ENCODE peak calls at places on chromosomes 3 and 15, in nine cellular contexts. V, F, I, Y, S, T, P, J and C are unnamed samples.

GRCh38 chr3:28268989-28269388 is 27.6 kb downstream of the CMC1 start:
- DNase-seq in V (no peak), F (no peak), I (peak), Y (no peak), S (no peak), T (no peak), P (no peak), J (no peak), C (no peak)

GRCh38 chr15:99943466-99943865 is 210.2 kb upstream of the LYSMD4 start:
- DNase-seq in V (no peak), F (no peak), I (no peak), Y (no peak), S (no peak), T (no peak), P (no peak), J (no peak), C (no peak)

GRCh38 chr3:106588739-106589138 is 719.9 kb upstream of the CBLB start:
- DNase-seq in V (no peak), F (no peak), I (no peak), Y (no peak), S (no peak), T (no peak), P (no peak), J (no peak), C (peak)

GRCh38 chr15:69092159-69092558 is 68.3 kb upstream of the GLCE start:
- DNase-seq in V (peak), F (no peak), I (peak), Y (no peak), S (no peak), T (no peak), P (no peak), J (no peak), C (peak)

GRCh38 chr15:69126054-69126469 is 34.4 kb upstream of the GLCE start:
- DNase-seq in V (peak), F (peak), I (peak), Y (no peak), S (no peak), T (peak), P (no peak), J (no peak), C (no peak)

GRCh38 chr15:58632789-58633188 is 116.7 kb downstream of the ADAM10 start:
- DNase-seq in V (no peak), F (no peak), I (no peak), Y (no peak), S (no peak), T (no peak), P (no peak), J (no peak), C (no peak)

GRCh38 chr3:86993704-86994103 is 2.8 kb upstream of the VGLL3 start:
- DNase-seq in V (peak), F (no peak), I (peak), Y (no peak), S (no peak), T (peak), P (no peak), J (no peak), C (no peak)

GRCh38 chr3:45479627-45480026 is 91.3 kb downstream of the LARS2 start:
- DNase-seq in V (peak), F (no peak), I (no peak), Y (no peak), S (no peak), T (peak), P (no peak), J (no peak), C (peak)

GRCh38 chr3:56612146-56612545 is 55.2 kb downstream of the CCDC66 start:
- DNase-seq in V (no peak), F (no peak), I (no peak), Y (no peak), S (no peak), T (no peak), P (no peak), J (no peak), C (no peak)

GRCh38 chr3:142366434-142366833 is 81.4 kb downstream of the XRN1 start:
- DNase-seq in V (no peak), F (no peak), I (peak), Y (no peak), S (no peak), T (no peak), P (no peak), J (no peak), C (no peak)

GRCh38 chr3:127425505-127426443 is 137.9 kb upstream of the PRR20G start:
- DNase-seq in V (no peak), F (peak), I (no peak), Y (no peak), S (no peak), T (no peak), P (peak), J (peak), C (no peak)

GRCh38 chr3:177705976-177706866 is 508.9 kb upstream of the TBL1XR1 start:
- DNase-seq in V (peak), F (no peak), I (no peak), Y (no peak), S (peak), T (no peak), P (no peak), J (no peak), C (no peak)

GRCh38 chr15:51104512-51104911 is 9.8 kb upstream of the TNFAIP8L3 start:
- DNase-seq in V (no peak), F (no peak), I (no peak), Y (no peak), S (peak), T (no peak), P (no peak), J (no peak), C (no peak)

GRCh38 chr3:186162221-186162620 is 53.3 kb upstream of the ETV5 start:
- DNase-seq in V (no peak), F (peak), I (no peak), Y (no peak), S (no peak), T (peak), P (no peak), J (no peak), C (no peak)

GRCh38 chr3:39178553-39178952 is 13.8 kb downstream of the XIRP1 start:
- DNase-seq in V (no peak), F (no peak), I (no peak), Y (no peak), S (no peak), T (no peak), P (no peak), J (no peak), C (no peak)

GRCh38 chr3:27078246-27078913 is 290.8 kb downstream of the NEK10 start:
- DNase-seq in V (no peak), F (no peak), I (no peak), Y (no peak), S (no peak), T (no peak), P (no peak), J (no peak), C (no peak)

GRCh38 chr15:101004500-101004899 is 85.3 kb downstream of the LRRK1 start:
- DNase-seq in V (no peak), F (no peak), I (no peak), Y (no peak), S (no peak), T (no peak), P (peak), J (peak), C (no peak)

GRCh38 chr15:89591834-89592233 is 16.6 kb downstream of the TICRR start:
- DNase-seq in V (peak), F (no peak), I (no peak), Y (no peak), S (no peak), T (no peak), P (no peak), J (no peak), C (no peak)

GRCh38 chr3:23710555-23710954 is 95.2 kb upstream of the UBE2E1 start:
- DNase-seq in V (peak), F (no peak), I (no peak), Y (no peak), S (peak), T (peak), P (peak), J (peak), C (no peak)

GRCh38 chr3:41111011-41111410 is 88.3 kb upstream of the CTNNB1 start:
- DNase-seq in V (no peak), F (no peak), I (no peak), Y (no peak), S (no peak), T (peak), P (peak), J (no peak), C (no peak)

GRCh38 chr3:150760431-150761200 is 2.4 kb downstream of the SIAH2 start:
- DNase-seq in V (no peak), F (no peak), I (no peak), Y (no peak), S (no peak), T (no peak), P (no peak), J (no peak), C (no peak)

GRCh38 chr15:98787190-98787589 is 138.9 kb downstream of the IGF1R start:
- DNase-seq in V (no peak), F (no peak), I (no peak), Y (no peak), S (no peak), T (no peak), P (no peak), J (no peak), C (no peak)

GRCh38 chr3:101310580-101311375 is 9.6 kb downstream of the IMPG2 start:
- DNase-seq in V (peak), F (no peak), I (no peak), Y (no peak), S (no peak), T (no peak), P (no peak), J (no peak), C (no peak)

GRCh38 chr15:57592426-57592825 is 722 bp downstream of the MYZAP start:
- DNase-seq in V (no peak), F (no peak), I (no peak), Y (no peak), S (no peak), T (no peak), P (no peak), J (no peak), C (no peak)

GRCh38 chr3:51955175-51955892 is at the start of gene GPR62:
- DNase-seq in V (no peak), F (no peak), I (no peak), Y (no peak), S (peak), T (no peak), P (no peak), J (no peak), C (no peak)

GRCh38 chr3:33030246-33030645 is 66.7 kb downstream of the GLB1 start:
- DNase-seq in V (no peak), F (no peak), I (no peak), Y (no peak), S (no peak), T (no peak), P (no peak), J (no peak), C (no peak)

GRCh38 chr15:68080783-68081182 is 26.7 kb downstream of the PIAS1 start:
- DNase-seq in V (no peak), F (no peak), I (no peak), Y (no peak), S (no peak), T (no peak), P (no peak), J (no peak), C (no peak)

GRCh38 chr3:155190686-155191085 is 102.8 kb downstream of the STRIT1 start:
- DNase-seq in V (no peak), F (no peak), I (no peak), Y (no peak), S (no peak), T (no peak), P (no peak), J (no peak), C (no peak)

GRCh38 chr3:110697961-110698360 is 373.7 kb upstream of the NECTIN3 start:
- DNase-seq in V (peak), F (no peak), I (peak), Y (no peak), S (no peak), T (no peak), P (no peak), J (no peak), C (no peak)

GRCh38 chr3:47515864-47516319 is 2.4 kb upstream of the ELP6 start:
- DNase-seq in V (no peak), F (no peak), I (no peak), Y (no peak), S (no peak), T (no peak), P (no peak), J (no peak), C (no peak)

GRCh38 chr3:114627760-114628159 is 333.9 kb downstream of the TIGIT start:
- DNase-seq in V (no peak), F (no peak), I (no peak), Y (no peak), S (peak), T (peak), P (no peak), J (no peak), C (no peak)

GRCh38 chr3:50521572-50521971 is 18.1 kb upstream of the CACNA2D2 start:
- DNase-seq in V (no peak), F (no peak), I (no peak), Y (no peak), S (no peak), T (no peak), P (no peak), J (no peak), C (no peak)

GRCh38 chr3:22103423-22103822 is 352.4 kb upstream of the ZNF385D start:
- DNase-seq in V (no peak), F (no peak), I (no peak), Y (no peak), S (no peak), T (no peak), P (no peak), J (no peak), C (no peak)

GRCh38 chr3:22098000-22098399 is 347.0 kb upstream of the ZNF385D start:
- DNase-seq in V (no peak), F (no peak), I (no peak), Y (no peak), S (no peak), T (no peak), P (no peak), J (no peak), C (no peak)
- H3K27ac ChIP-seq in V (no peak), F (no peak), I (no peak), Y (no peak), S (no peak), T (no peak), P (no peak), J (no peak), C (no peak)

GRCh38 chr3:30633718-30634117 is 27.3 kb downstream of the TGFBR2 start:
- DNase-seq in V (no peak), F (no peak), I (no peak), Y (no peak), S (no peak), T (no peak), P (no peak), J (no peak), C (no peak)

GRCh38 chr3:30631237-30631961 is 25.0 kb downstream of the TGFBR2 start:
- DNase-seq in V (peak), F (no peak), I (peak), Y (no peak), S (no peak), T (no peak), P (no peak), J (no peak), C (peak)

GRCh38 chr3:30630238-30631030 is 24.0 kb downstream of the TGFBR2 start:
- DNase-seq in V (no peak), F (no peak), I (no peak), Y (no peak), S (no peak), T (no peak), P (no peak), J (no peak), C (no peak)

GRCh38 chr3:30632521-30632920 is 26.1 kb downstream of the TGFBR2 start:
- DNase-seq in V (no peak), F (no peak), I (no peak), Y (no peak), S (no peak), T (no peak), P (no peak), J (no peak), C (no peak)

GRCh38 chr3:30632065-30632464 is 25.7 kb downstream of the TGFBR2 start:
- DNase-seq in V (no peak), F (no peak), I (no peak), Y (no peak), S (no peak), T (no peak), P (no peak), J (no peak), C (no peak)
- H3K27ac ChIP-seq in V (no peak), F (peak), I (peak), Y (no peak), S (peak), T (no peak), P (no peak), J (no peak), C (no peak)

GRCh38 chr3:171460226-171461086 is at the start of gene TNIK:
- DNase-seq in V (peak), F (peak), I (peak), Y (peak), S (peak), T (peak), P (peak), J (peak), C (peak)
- H3K27ac ChIP-seq in V (peak), F (peak), I (peak), Y (no peak), S (peak), T (no peak), P (peak), J (no peak), C (peak)

DNA sequence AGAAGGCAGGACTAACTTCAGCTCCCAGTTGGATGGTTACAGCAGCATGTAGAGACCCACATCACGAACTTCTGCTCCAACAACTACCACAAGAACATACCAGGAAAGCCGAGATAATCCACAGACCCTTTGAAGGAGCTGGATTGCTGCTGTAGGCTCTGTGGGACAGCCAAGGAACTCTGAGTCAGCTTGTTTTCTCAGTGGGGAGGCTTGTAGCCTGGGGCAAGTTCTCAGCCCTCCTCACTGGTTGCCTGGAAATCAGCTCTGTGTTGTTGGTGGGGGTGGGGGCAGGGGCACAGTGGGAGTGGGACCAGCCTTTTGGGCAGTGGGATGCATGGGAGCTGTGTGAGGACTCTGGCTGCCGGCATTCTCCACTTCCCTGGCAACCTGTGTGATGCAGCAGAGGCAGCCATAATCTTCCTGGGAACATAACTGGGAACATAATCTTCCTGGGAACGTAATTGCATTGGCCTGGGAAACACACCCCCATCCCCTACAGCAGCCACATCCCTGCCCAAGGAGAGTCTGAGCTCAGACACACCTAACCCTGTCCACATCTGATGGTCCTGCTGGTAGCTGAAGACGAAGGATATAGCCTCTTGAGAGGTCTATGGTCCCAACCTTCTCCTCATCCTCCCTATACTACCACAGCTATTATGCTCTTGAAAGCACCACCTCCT is 153.1 kb downstream of the PEAK1 start:
- DNase-seq in V (peak), F (no peak), I (peak), Y (no peak), S (no peak), T (no peak), P (peak), J (peak), C (no peak)
- H3K27ac ChIP-seq in V (peak), F (no peak), I (peak), Y (no peak), S (no peak), T (no peak), P (no peak), J (no peak), C (no peak)

DNA sequence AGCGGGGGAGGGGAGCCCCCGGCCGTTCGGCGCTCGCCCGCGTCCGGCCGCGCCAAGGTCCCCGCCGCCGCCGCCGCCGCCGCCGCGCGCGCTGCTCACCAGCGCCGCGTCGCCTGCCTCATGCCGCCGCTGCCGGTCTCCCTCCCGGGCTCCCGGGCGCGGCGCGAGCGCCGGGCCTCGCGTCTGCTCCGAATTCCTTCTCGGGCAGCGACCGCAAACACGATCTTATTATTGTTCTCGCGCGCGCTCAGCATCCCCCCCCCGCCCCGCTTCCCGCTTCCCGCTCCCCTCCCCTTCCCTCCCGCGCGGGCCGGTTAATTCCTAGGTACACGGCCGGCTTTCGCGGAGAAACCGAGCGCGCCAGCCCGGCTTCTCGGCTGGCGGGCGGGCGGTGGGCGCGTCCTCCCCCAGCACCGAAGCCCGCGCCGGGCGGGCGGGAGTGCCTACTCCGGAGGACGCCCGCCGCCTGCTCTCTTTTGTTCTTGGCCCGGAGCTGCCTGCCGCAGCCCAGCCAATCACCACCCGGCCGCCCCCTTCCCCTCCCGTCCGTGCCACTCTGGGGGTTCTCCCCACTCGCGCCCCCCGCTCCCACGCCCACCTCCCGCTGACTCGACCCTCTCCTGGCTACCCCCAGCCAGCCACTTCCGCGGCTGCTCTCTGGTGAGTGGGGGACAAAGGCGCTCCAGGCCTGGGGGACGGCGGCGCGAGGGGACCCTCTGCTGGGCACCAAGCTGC is at the start of gene HDGFL3:
- DNase-seq in V (peak), F (peak), I (peak), Y (peak), S (peak), T (no peak), P (peak), J (peak), C (peak)
- H3K27ac ChIP-seq in V (peak), F (peak), I (peak), Y (peak), S (peak), T (peak), P (peak), J (no peak), C (peak)

GRCh38 chr3:123559040-123559861 is 25.6 kb downstream of the HACD2 start:
- DNase-seq in V (peak), F (no peak), I (peak), Y (peak), S (no peak), T (no peak), P (no peak), J (no peak), C (peak)
- H3K27ac ChIP-seq in V (no peak), F (no peak), I (no peak), Y (no peak), S (no peak), T (no peak), P (no peak), J (no peak), C (no peak)

DNA sequence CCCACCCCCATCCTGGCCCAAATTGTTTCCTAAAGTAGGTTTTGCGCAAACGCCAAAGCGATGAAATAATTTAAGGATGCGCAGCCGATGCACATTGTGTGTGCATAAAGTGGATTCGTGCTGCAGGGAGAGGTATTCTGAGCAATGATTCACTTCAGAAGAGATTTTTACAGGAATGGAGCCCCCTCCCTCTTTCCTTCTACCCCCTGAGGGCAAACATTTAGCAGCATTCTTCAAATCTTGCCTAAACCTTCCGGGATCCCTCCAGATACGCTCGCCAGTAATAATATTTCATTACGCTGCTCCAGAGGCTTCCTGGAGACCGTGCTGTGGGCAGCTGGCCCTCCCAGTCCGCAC is 14.6 kb downstream of the ZIC4 start:
- DNase-seq in V (no peak), F (no peak), I (no peak), Y (no peak), S (no peak), T (no peak), P (no peak), J (no peak), C (no peak)
- H3K27ac ChIP-seq in V (peak), F (no peak), I (no peak), Y (no peak), S (peak), T (no peak), P (peak), J (no peak), C (no peak)

DNA sequence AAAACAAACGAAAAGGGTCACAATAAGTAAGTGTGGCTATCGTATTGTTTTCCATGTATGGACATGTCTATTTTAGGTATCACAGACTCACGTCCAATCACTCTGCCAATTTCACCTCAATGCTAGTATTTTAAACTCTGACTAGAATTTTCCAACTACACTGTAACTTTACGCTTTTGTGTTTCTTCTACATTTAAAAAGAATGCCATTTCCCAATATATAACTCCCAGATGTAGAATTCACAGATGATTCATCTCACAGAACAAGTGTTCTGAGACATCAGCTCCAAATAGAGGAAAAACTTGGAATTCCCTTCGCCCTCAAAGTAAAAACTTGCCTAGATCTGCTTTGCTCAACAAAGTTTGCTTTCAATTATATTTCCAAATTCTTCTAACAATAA is 14.2 kb downstream of the LRIG1 start:
- DNase-seq in V (no peak), F (no peak), I (no peak), Y (no peak), S (no peak), T (no peak), P (no peak), J (no peak), C (no peak)
- H3K27ac ChIP-seq in V (peak), F (peak), I (no peak), Y (no peak), S (peak), T (no peak), P (peak), J (no peak), C (peak)